ENCODE peak calls at places on chromosomes 7 and 10, in nine cellular contexts. F is activated CD4-positive, alpha-beta T cell treated with anti-CD3 and anti-CD28 coated beads, Interleukin-2, amount 50 U/mL, for 4 hours; Q is EL; J is B cell; O is T follicular helper cell; A is nephron progenitor cell; S is activated T-helper 1 cell treated with anti-CD3 and anti-CD28 coated beads, Interleukin-12 subunit alpha, Interleukin-12 subunit beta, Interleukin-2, Interleukin-4 antibody, amounts not matched to agents 30 ng/mL and 10 ng/mL and 1 ng/mL, durations not matched to agents 14 hours and 24 hours and 36 hours; G is posterior cingulate gyrus; Y is SHP77 treated with DMSO at 0.1 percent for 48 hours. P is an unnamed sample.

GRCh38 chr7:138666385-138666784 is 34.8 kb downstream of the SVOPL start:
- DNase-seq in F (no peak), Q (no peak), J (no peak), O (no peak), A (no peak), S (no peak), G (no peak), Y (no peak), P (no peak)

GRCh38 chr7:143375298-143376034 is 5.7 kb upstream of the ZYX start:
- DNase-seq in F (no peak), Q (no peak), J (peak), O (no peak), A (no peak), S (no peak), G (peak), Y (no peak), P (no peak)

GRCh38 chr7:99562832-99563231 is 4.4 kb downstream of the ZNF655 start:
- DNase-seq in F (peak), Q (peak), J (no peak), O (no peak), A (no peak), S (no peak), G (no peak), Y (no peak), P (no peak)

GRCh38 chr7:102197599-102197998 is 89.1 kb upstream of the SH2B2 start:
- DNase-seq in F (no peak), Q (no peak), J (no peak), O (no peak), A (no peak), S (no peak), G (no peak), Y (no peak), P (no peak)

GRCh38 chr7:40470817-40471216 is 336.0 kb downstream of the SUGCT start:
- DNase-seq in F (no peak), Q (no peak), J (no peak), O (no peak), A (no peak), S (no peak), G (no peak), Y (no peak), P (no peak)

GRCh38 chr7:20260219-20260618 is 43.0 kb upstream of the MACC1 start:
- DNase-seq in F (no peak), Q (no peak), J (no peak), O (no peak), A (no peak), S (no peak), G (no peak), Y (no peak), P (no peak)

GRCh38 chr10:79981673-79982485 is 33.0 kb upstream of the SFTPD start:
- DNase-seq in F (no peak), Q (peak), J (no peak), O (no peak), A (peak), S (no peak), G (peak), Y (no peak), P (no peak)

GRCh38 chr10:115026041-115026779 is 67.0 kb upstream of the ATRNL1 start:
- DNase-seq in F (no peak), Q (no peak), J (no peak), O (no peak), A (peak), S (no peak), G (peak), Y (no peak), P (no peak)

GRCh38 chr7:19114591-19114855 is 2.9 kb downstream of the TWIST1 start:
- DNase-seq in F (no peak), Q (peak), J (no peak), O (no peak), A (no peak), S (no peak), G (no peak), Y (no peak), P (no peak)

GRCh38 chr10:22854935-22855421 is 72.9 kb upstream of the ARMC3 start:
- DNase-seq in F (no peak), Q (no peak), J (no peak), O (no peak), A (no peak), S (no peak), G (no peak), Y (no peak), P (no peak)

GRCh38 chr7:106598663-106599342 is 62.2 kb downstream of the CCDC71L start:
- DNase-seq in F (peak), Q (peak), J (peak), O (peak), A (peak), S (peak), G (no peak), Y (peak), P (peak)

GRCh38 chr7:38699481-38699880 is 68.3 kb upstream of the AMPH start:
- DNase-seq in F (no peak), Q (peak), J (no peak), O (no peak), A (no peak), S (no peak), G (no peak), Y (no peak), P (no peak)

GRCh38 chr10:126042906-126043305 is 146.5 kb downstream of the FANK1 start:
- DNase-seq in F (no peak), Q (no peak), J (no peak), O (no peak), A (no peak), S (no peak), G (no peak), Y (no peak), P (no peak)

GRCh38 chr10:33178026-33178755 is 156.3 kb downstream of the NRP1 start:
- DNase-seq in F (no peak), Q (no peak), J (no peak), O (no peak), A (no peak), S (no peak), G (no peak), Y (no peak), P (no peak)

GRCh38 chr7:42843209-42843800 is 68.6 kb downstream of the C7orf25 start:
- DNase-seq in F (no peak), Q (peak), J (no peak), O (no peak), A (peak), S (no peak), G (peak), Y (peak), P (no peak)

GRCh38 chr7:133275441-133276105 is 22.7 kb downstream of the EXOC4 start:
- DNase-seq in F (no peak), Q (peak), J (no peak), O (no peak), A (no peak), S (no peak), G (no peak), Y (no peak), P (no peak)

GRCh38 chr10:22345301-22346086 is at the start of gene SPAG6:
- DNase-seq in F (no peak), Q (no peak), J (no peak), O (no peak), A (peak), S (peak), G (peak), Y (no peak), P (no peak)

GRCh38 chr10:48450233-48450810 is 143.8 kb downstream of the MAPK8 start:
- DNase-seq in F (no peak), Q (no peak), J (no peak), O (no peak), A (no peak), S (no peak), G (peak), Y (no peak), P (no peak)

GRCh38 chr10:50260791-50261281 is 9.5 kb upstream of the ASAH2 start:
- DNase-seq in F (no peak), Q (no peak), J (peak), O (no peak), A (no peak), S (no peak), G (no peak), Y (no peak), P (peak)

GRCh38 chr7:112070674-112071256 is 135.4 kb downstream of the DOCK4 start:
- DNase-seq in F (no peak), Q (no peak), J (no peak), O (no peak), A (no peak), S (no peak), G (no peak), Y (no peak), P (no peak)

GRCh38 chr7:16004661-16005060 is 318.2 kb upstream of the MEOX2 start:
- DNase-seq in F (no peak), Q (no peak), J (no peak), O (no peak), A (no peak), S (no peak), G (no peak), Y (no peak), P (no peak)

GRCh38 chr10:112844681-112845080 is 105.4 kb upstream of the TCF7L2 start:
- DNase-seq in F (no peak), Q (no peak), J (no peak), O (no peak), A (no peak), S (no peak), G (no peak), Y (no peak), P (no peak)

GRCh38 chr7:51350195-51350896 is 33.7 kb upstream of the COBL start:
- DNase-seq in F (no peak), Q (peak), J (no peak), O (no peak), A (no peak), S (no peak), G (no peak), Y (peak), P (no peak)

GRCh38 chr10:112471878-112472487 is 25.0 kb downstream of the VTI1A start:
- DNase-seq in F (no peak), Q (peak), J (no peak), O (no peak), A (no peak), S (no peak), G (no peak), Y (peak), P (no peak)

GRCh38 chr7:20238754-20239324 is 21.7 kb upstream of the MACC1 start:
- DNase-seq in F (no peak), Q (no peak), J (peak), O (no peak), A (no peak), S (no peak), G (no peak), Y (no peak), P (no peak)

GRCh38 chr7:91112902-91113321 is 151.3 kb upstream of the FZD1 start:
- DNase-seq in F (no peak), Q (no peak), J (no peak), O (no peak), A (no peak), S (no peak), G (no peak), Y (no peak), P (no peak)

GRCh38 chr7:128136215-128136597 is 104.9 kb upstream of the LEP start:
- DNase-seq in F (no peak), Q (no peak), J (no peak), O (no peak), A (peak), S (no peak), G (no peak), Y (no peak), P (no peak)

GRCh38 chr10:114315566-114316420 is 76.7 kb downstream of the VWA2 start:
- DNase-seq in F (no peak), Q (no peak), J (peak), O (no peak), A (no peak), S (no peak), G (no peak), Y (no peak), P (no peak)

GRCh38 chr7:66216687-66217086 is 11.6 kb downstream of the TPST1 start:
- DNase-seq in F (no peak), Q (no peak), J (no peak), O (no peak), A (no peak), S (no peak), G (no peak), Y (no peak), P (no peak)

GRCh38 chr7:46486264-46487206 is 565.5 kb upstream of the IGFBP3 start:
- DNase-seq in F (no peak), Q (peak), J (no peak), O (no peak), A (no peak), S (no peak), G (no peak), Y (no peak), P (no peak)

GRCh38 chr10:16606421-16606820 is 84.7 kb upstream of the C1QL3 start:
- DNase-seq in F (no peak), Q (peak), J (no peak), O (no peak), A (no peak), S (no peak), G (no peak), Y (no peak), P (no peak)

GRCh38 chr7:104584620-104585019 is 256.2 kb downstream of the LHFPL3 start:
- DNase-seq in F (no peak), Q (no peak), J (no peak), O (no peak), A (no peak), S (no peak), G (no peak), Y (no peak), P (no peak)

GRCh38 chr7:47681241-47681810 is 99.4 kb upstream of the TNS3 start:
- DNase-seq in F (no peak), Q (no peak), J (no peak), O (no peak), A (no peak), S (no peak), G (no peak), Y (no peak), P (no peak)